ENCODE peak calls at places on chromosomes 16 and 17, in eight cellular contexts. E, Q, S, T, W, G, Z and M are unnamed samples.

GRCh38 chr16:81405702-81406113 is 38.9 kb upstream of the CMIP start:
- DNase-seq in G (no peak), Z (peak), E (peak), W (no peak), Q (no peak), S (peak), T (no peak), M (no peak)

GRCh38 chr17:65359016-65359415 is 202.4 kb downstream of the AXIN2 start:
- DNase-seq in G (no peak), T (peak), E (peak), Z (peak), W (no peak), S (no peak), Q (no peak), M (no peak)

GRCh38 chr16:583470-583814 is 6.4 kb upstream of the RAB40C start:
- DNase-seq in E (no peak), W (no peak), Z (no peak), T (no peak), G (no peak), S (no peak), Q (no peak), M (no peak)

GRCh38 chr16:69613283-69614154 is 47.8 kb downstream of the NFAT5 start:
- DNase-seq in E (no peak), G (no peak), Q (peak), S (no peak), Z (peak), W (no peak), T (no peak), M (peak)

GRCh38 chr17:15884731-15885130 is 60.2 kb upstream of the ADORA2B start:
- DNase-seq in G (no peak), E (no peak), Q (no peak), T (no peak), W (no peak), S (no peak), Z (no peak), M (no peak)

GRCh38 chr17:60371818-60372510 is 20.0 kb downstream of the USP32 start:
- DNase-seq in Q (no peak), E (no peak), G (no peak), W (no peak), Z (no peak), S (no peak), T (no peak), M (no peak)

GRCh38 chr17:70021726-70022125 is 53.3 kb upstream of the KCNJ16 start:
- DNase-seq in Z (peak), Q (no peak), G (no peak), W (no peak), S (no peak), E (peak), T (no peak), M (no peak)

GRCh38 chr16:85484337-85485295 is 128.5 kb upstream of the GSE1 start:
- DNase-seq in T (no peak), E (no peak), Q (no peak), S (no peak), Z (no peak), W (no peak), G (no peak), M (no peak)

GRCh38 chr17:7716901-7717755 is at the start of gene DNAH2:
- DNase-seq in W (no peak), E (peak), G (peak), T (no peak), Z (peak), S (peak), Q (peak), M (peak)

GRCh38 chr16:3020604-3021448 is 658 bp downstream of the TNFRSF12A start:
- DNase-seq in G (no peak), T (no peak), Z (peak), W (peak), S (peak), E (peak), Q (no peak), M (peak)

GRCh38 chr17:64378890-64379354 is 11.7 kb downstream of the PECAM1 start:
- DNase-seq in S (no peak), W (no peak), T (no peak), Z (no peak), E (no peak), G (no peak), Q (no peak), M (peak)